ENCODE peak calls at places on chromosomes 16 and 17, in four cellular contexts. P, I, O and W are unnamed samples.

GRCh38 chr16:30002614-30003346 is 6.7 kb downstream of the INO80E start:
- DNase-seq in I (no peak), O (no peak), P (no peak), W (no peak)

GRCh38 chr16:87581867-87582220 is 20.5 kb upstream of the JPH3 start:
- DNase-seq in I (peak), O (no peak), P (peak), W (no peak)

GRCh38 chr17:79861371-79862216 is 22.4 kb upstream of the CBX4 start:
- DNase-seq in O (no peak), I (no peak), P (no peak), W (no peak)

GRCh38 chr16:87842209-87842869 is 27.0 kb downstream of the SLC7A5 start:
- DNase-seq in O (no peak), P (no peak), I (peak), W (no peak)

GRCh38 chr16:26198221-26198620 is 506.5 kb downstream of the HS3ST4 start:
- DNase-seq in P (no peak), O (no peak), I (no peak), W (no peak)

GRCh38 chr16:65524997-65525396 is 403.1 kb upstream of the CDH11 start:
- DNase-seq in O (no peak), P (no peak), I (no peak), W (no peak)

GRCh38 chr17:1019451-1019850 is 22.5 kb downstream of the TIMM22 start:
- DNase-seq in P (peak), I (no peak), O (no peak), W (no peak)

GRCh38 chr17:68437979-68438877 is 19.1 kb downstream of the WIPI1 start:
- DNase-seq in O (no peak), I (peak), P (peak), W (peak)

GRCh38 chr16:14510939-14511797 is 118.9 kb downstream of the PARN start:
- DNase-seq in P (no peak), I (peak), O (no peak), W (no peak)

GRCh38 chr17:82668024-82668630 is 19.9 kb upstream of the WDR45B start:
- DNase-seq in O (no peak), P (no peak), I (no peak), W (no peak)
- H3K4me3 ChIP-seq in O (no peak), P (no peak), I (no peak), W (no peak)

GRCh38 chr17:76385892-76386786 is 1.7 kb downstream of the SPHK1 start:
- DNase-seq in I (peak), P (peak), O (no peak), W (peak)
- TF ChIP-seq CREB1 in I (no peak), P (peak), O (peak), W (no peak)

GRCh38 chr17:48562934-48563333 is 15.2 kb downstream of the HOXB4 start:
- DNase-seq in P (no peak), O (no peak), I (no peak), W (no peak)

GRCh38 chr17:48563385-48563838 is 14.7 kb downstream of the HOXB4 start:
- DNase-seq in P (no peak), O (no peak), I (no peak), W (no peak)

GRCh38 chr17:48564200-48565023 is 13.7 kb downstream of the HOXB4 start:
- DNase-seq in P (no peak), I (no peak), O (no peak), W (no peak)

GRCh38 chr17:48565024-48565558 is 13.1 kb downstream of the HOXB4 start:
- DNase-seq in I (no peak), P (no peak), O (no peak), W (no peak)

GRCh38 chr17:48563867-48564199 is 14.3 kb downstream of the HOXB4 start:
- DNase-seq in P (no peak), I (no peak), O (no peak), W (no peak)
- H3K4me3 ChIP-seq in P (no peak), I (no peak), O (no peak), W (no peak)

GRCh38 chr16:31215287-31216115 is 1.4 kb downstream of the PYDC1 start:
- DNase-seq in O (peak), I (peak), P (peak), W (peak)
- TF ChIP-seq CREB1 in O (no peak), I (no peak), P (no peak), W (no peak)

DNA sequence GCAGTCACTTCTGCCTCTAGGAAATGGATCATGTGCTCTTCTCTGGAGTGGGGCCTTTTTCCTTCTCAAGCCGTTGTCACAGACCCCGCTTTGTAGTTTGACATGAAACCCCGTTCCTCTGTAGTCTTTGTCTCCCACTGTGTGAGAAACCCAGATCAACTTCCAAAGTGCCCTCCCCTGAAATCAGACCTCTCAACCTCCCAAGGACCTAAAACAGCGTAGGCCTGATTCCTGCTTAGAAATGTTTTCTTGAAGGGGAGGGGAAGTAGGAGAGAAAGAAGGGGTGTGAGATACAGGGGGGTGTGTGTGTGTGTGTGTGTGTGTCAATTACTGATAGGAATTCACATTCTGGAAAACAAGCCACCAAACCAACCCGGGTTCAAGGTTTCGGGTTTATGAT is 1.5 kb downstream of the UBE2O start:
- DNase-seq in P (peak), O (no peak), I (no peak), W (no peak)
- H3K4me3 ChIP-seq in P (peak), O (peak), I (peak), W (peak)

DNA sequence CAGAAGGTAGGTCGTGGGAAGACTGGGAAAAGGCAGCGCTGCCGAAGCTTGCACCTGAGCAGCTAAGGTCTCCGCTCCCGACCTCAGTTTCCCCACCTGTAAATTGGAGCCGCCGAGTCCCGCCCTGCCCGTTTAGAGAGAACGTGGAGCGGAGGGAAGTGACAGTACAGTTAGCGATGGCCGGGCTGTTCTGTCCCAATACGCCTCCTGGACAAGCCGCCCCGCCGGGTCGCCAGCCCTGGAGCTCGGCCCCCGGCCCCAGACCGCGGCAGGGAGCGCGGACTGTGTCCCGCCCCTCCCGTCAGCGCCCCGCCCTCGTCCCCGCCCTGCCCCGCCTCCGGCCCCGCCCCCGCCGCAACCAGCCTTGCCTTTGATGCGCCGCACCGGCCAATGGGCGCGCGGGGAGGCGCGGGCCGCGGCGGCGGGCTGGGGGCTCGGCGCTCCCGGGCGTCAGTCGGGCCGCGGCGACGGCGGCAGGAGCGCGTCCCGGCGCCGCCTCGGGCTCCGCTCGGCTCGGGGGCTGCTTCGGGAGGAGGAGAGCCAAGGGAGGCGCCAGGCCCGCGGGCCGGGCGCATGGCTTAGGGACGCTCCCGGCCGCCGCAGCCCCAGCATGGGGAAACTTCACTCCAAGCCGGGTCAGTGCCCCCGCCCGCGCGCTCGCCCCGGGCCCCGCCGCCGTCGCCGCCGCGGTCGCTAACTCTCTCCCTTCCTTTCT is at the start of gene NKD1:
- DNase-seq in O (no peak), P (peak), I (peak), W (peak)
- TF ChIP-seq CREB1 in O (no peak), P (no peak), I (no peak), W (no peak)

DNA sequence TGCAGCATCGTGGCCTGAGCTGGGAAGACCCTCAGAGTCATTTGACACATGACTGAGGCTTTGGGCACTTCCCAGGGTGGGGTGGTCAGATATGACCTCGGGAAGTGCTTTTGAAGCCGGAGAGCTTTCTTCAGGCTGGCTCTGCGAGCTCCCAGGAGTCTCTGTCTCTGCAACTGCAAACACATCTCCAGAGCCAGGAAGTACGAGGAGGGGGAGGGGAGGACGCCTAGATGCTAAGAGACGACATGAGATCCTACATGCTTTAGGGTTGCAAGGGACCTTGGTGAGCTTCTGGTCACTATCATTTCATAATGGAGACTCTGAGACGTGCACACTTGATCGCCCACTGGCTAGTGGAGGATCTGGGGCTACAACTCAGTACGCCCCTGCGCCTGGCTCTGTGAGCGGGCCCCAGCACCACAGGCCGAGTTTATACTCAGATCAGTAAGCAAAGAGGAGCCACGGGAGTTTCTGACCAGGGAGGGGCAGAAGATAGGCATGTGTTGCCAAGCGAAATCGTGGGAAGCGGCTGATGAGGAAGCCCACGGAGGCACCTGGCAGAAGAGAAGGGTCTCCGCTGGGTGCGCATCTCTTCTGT is 527 bp upstream of the MGAT5B start:
- DNase-seq in I (no peak), O (no peak), P (peak), W (peak)
- H3K4me3 ChIP-seq in I (no peak), O (peak), P (peak), W (peak)

DNA sequence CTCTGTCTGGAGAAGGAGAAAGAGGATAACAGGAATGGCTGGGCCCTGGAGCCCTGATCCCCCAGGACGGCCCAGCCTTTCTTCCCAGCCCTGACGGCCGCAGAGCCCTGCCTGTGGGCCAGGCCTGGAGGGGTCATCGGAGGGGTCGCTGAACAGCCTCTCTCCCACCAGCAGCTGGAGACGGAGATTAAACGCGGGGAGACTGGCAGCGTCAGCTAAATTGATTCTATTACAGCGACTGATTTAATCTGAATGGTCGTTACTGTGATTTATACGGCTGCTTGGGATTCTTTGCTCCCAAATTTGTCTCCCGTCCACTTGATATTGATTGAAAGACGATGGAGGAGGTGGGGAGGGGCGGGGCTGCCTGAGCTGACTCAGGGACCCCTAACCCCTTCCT is 7.1 kb upstream of the CDH15 start:
- DNase-seq in P (no peak), O (no peak), I (no peak), W (no peak)
- TF ChIP-seq CREB1 in P (no peak), O (no peak), I (no peak), W (no peak)

DNA sequence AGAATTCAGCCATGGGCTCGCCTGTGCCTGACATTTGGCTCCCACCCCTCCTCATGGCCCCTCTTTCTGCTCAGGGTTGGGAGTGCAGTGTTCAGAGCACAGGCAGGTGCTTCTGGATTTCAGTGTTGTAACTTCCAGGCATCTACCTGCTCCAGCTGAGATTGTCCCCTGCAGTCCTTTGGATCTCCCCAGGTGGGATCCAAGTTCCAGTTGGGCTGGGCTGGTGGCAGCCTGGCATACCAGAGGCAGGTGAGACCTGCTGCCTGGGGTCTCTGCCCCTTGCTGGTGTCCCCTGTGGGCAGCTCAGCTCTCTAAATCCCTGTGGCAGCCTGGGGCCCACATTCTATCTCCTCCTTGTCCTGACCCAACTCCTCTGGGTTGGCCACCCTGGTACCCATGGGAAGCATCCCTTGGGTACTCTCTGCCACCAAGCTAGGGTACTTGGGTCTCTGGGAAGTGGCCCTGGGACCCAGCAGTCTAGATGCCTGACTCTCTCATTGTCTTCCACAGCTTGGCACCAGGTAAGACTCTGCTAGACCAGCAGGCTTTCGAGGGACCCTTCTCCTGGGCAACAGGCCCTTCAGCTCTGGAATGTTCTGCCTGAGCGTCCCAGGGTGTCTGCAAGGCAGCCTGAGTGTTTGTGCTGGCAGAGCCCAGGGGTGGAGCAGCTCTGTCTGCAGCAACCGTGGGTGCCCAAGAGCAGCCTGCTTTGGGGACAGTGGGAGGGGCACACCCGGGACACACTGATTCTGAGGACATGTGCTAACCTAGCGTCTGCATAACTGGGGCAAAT is 42.5 kb downstream of the DNAH17 start:
- DNase-seq in I (no peak), O (no peak), P (no peak), W (no peak)
- H3K4me3 ChIP-seq in I (no peak), O (no peak), P (no peak), W (no peak)